ENCODE peak calls at places on chromosomes 13 and 19, in seven cellular contexts. J is H1, V is HCT116, F is SK-N-SH, B is K562, K is HepG2, W is GM12878. I is an unnamed sample.

GRCh38 chr19:18865973-18866799 is 29.8 kb downstream of the CERS1 start:
- DNase-seq in J (no peak), V (no peak), F (peak), B (peak), K (peak), W (no peak), I (no peak)

GRCh38 chr13:110921695-110922094 is 6.8 kb upstream of the ANKRD10 start:
- DNase-seq in J (no peak), V (no peak), F (no peak), B (no peak), K (no peak), W (no peak), I (no peak)

GRCh38 chr13:34430294-34430693 is 511.8 kb upstream of the NBEA start:
- DNase-seq in J (no peak), V (no peak), F (no peak), B (no peak), K (no peak), W (no peak), I (no peak)

GRCh38 chr19:7447648-7448047 is 41.2 kb downstream of the PEX11G start:
- DNase-seq in J (no peak), V (no peak), F (no peak), B (no peak), K (no peak), W (no peak), I (no peak)

GRCh38 chr19:42074513-42075363 is 1.2 kb upstream of the ZNF574 start:
- DNase-seq in J (no peak), V (no peak), F (peak), B (peak), K (no peak), W (no peak), I (no peak)

GRCh38 chr19:47066376-47067214 is 18.2 kb upstream of the TMEM160 start:
- DNase-seq in J (no peak), V (no peak), F (no peak), B (no peak), K (no peak), W (no peak), I (no peak)

GRCh38 chr19:1592755-1593628 is at the start of gene MBD3:
- DNase-seq in J (peak), V (peak), F (peak), B (peak), K (peak), W (peak), I (no peak)

GRCh38 chr13:94234766-94235165 is 244.7 kb downstream of the DCT start:
- DNase-seq in J (no peak), V (no peak), F (no peak), B (no peak), K (no peak), W (no peak), I (no peak)

GRCh38 chr13:27419333-27419732 is 5.1 kb upstream of the GTF3A start:
- DNase-seq in J (no peak), V (no peak), F (no peak), B (peak), K (no peak), W (no peak), I (no peak)

GRCh38 chr19:55644191-55644833 is 863 bp downstream of the ZNF581 start:
- DNase-seq in J (no peak), V (no peak), F (peak), B (no peak), K (no peak), W (no peak), I (no peak)

GRCh38 chr13:105506463-105506862 is 1029.0 kb downstream of the EFNB2 start:
- DNase-seq in J (no peak), V (no peak), F (no peak), B (no peak), K (no peak), W (no peak), I (no peak)

GRCh38 chr13:105497597-105497996 is 1037.9 kb downstream of the EFNB2 start:
- DNase-seq in J (no peak), V (no peak), F (no peak), B (no peak), K (no peak), W (no peak), I (no peak)

GRCh38 chr13:105502193-105502592 is 1033.3 kb downstream of the EFNB2 start:
- DNase-seq in J (no peak), V (no peak), F (no peak), B (no peak), K (no peak), W (no peak), I (no peak)
- H3K4me3 ChIP-seq in J (no peak), V (no peak), F (no peak), B (no peak), K (no peak), W (no peak), I (no peak)

DNA sequence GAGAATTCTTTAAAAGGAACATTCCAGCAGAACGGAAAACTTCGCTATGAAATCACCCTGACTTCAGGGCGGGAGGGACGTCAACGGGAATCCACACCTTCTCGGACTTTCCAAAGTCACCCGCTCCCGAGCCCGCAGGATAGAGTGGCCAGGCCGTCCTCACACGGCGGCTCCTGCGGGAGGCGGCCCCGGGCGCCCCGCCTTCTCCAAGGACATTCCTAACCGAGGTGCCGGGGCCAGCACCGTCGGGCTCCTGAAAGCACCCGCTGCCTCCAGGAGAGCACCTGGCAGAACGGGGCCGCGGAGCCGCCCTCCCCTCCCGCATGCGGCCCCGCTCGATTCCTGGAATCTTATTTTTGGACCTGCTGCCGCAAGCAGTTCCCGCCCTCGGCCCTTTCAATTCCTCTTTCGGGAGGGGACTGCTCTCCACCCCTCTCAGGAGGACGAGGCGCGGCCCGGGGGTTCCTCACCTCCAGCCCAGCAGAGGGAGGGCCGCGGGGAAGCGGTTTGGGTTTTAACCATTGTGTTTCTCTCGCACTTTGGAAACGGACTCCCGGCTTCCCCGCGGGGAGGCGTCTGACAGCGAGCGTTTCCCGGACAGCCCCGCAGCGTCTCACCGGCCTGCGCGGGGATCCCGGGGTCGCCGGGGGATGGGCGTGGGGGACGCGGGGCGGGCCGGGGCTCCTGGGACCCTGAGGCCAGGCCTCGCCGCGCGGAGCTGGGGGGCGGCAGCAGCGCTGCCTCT is 938 bp downstream of the GAS6 start:
- DNase-seq in J (no peak), V (no peak), F (peak), B (peak), K (no peak), W (no peak), I (no peak)
- TF ChIP-seq SIN3A in J (no peak), V (no peak), F (no peak), B (no peak), K (no peak), W (no peak), I (no peak)

GRCh38 chr19:50331187-50332013 is 2.2 kb upstream of the KCNC3 start:
- DNase-seq in J (no peak), V (no peak), F (no peak), B (no peak), K (no peak), W (no peak), I (no peak)
- H3K4me3 ChIP-seq in J (peak), V (peak), F (peak), B (peak), K (peak), W (peak), I (peak)

GRCh38 chr13:19962894-19963293 is 4.4 kb downstream of the ZMYM2 start:
- DNase-seq in J (no peak), V (no peak), F (no peak), B (no peak), K (no peak), W (no peak), I (no peak)
- TF ChIP-seq SIN3A in J (no peak), V (no peak), F (no peak), B (no peak), K (no peak), W (no peak), I (no peak)

DNA sequence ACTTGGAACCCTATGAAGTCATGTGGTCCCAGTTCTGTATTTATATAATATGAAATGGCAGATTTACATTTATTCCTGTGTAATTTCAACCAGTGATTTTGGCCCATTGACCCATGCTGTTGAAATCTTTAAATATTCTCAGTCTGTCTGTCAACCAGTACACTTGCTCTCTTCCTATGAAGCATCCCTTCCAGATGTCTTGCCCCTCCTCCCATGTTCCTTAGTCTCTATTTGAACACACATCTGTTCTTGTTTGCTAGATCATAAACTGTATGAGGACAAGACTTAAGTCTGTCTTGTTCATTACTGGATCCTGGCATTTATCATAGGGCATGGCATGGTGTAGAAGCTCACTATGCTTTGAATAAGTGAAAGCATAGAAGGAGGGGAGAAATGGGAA is 35.0 kb downstream of the STARD13 start:
- DNase-seq in J (no peak), V (no peak), F (no peak), B (no peak), K (no peak), W (no peak), I (no peak)
- H3K4me3 ChIP-seq in J (no peak), V (no peak), F (no peak), B (no peak), K (no peak), W (no peak), I (no peak)

GRCh38 chr19:10817291-10818038 is 18.5 kb downstream of the TMED1 start:
- DNase-seq in J (no peak), V (no peak), F (peak), B (no peak), K (no peak), W (no peak), I (no peak)
- TF ChIP-seq SIN3A in J (no peak), V (no peak), F (peak), B (no peak), K (no peak), W (no peak), I (no peak)

GRCh38 chr13:113112893-113113845 is 7.6 kb downstream of the F7 start:
- DNase-seq in J (no peak), V (no peak), F (no peak), B (no peak), K (no peak), W (no peak), I (no peak)

GRCh38 chr13:113110852-113111315 is 5.3 kb downstream of the F7 start:
- DNase-seq in J (no peak), V (no peak), F (peak), B (no peak), K (no peak), W (no peak), I (no peak)

GRCh38 chr13:113109151-113110047 is 3.8 kb downstream of the F7 start:
- DNase-seq in J (no peak), V (no peak), F (no peak), B (no peak), K (no peak), W (no peak), I (no peak)

GRCh38 chr13:113106666-113107065 is 1.1 kb downstream of the F7 start:
- DNase-seq in J (no peak), V (no peak), F (no peak), B (no peak), K (no peak), W (no peak), I (no peak)

DNA sequence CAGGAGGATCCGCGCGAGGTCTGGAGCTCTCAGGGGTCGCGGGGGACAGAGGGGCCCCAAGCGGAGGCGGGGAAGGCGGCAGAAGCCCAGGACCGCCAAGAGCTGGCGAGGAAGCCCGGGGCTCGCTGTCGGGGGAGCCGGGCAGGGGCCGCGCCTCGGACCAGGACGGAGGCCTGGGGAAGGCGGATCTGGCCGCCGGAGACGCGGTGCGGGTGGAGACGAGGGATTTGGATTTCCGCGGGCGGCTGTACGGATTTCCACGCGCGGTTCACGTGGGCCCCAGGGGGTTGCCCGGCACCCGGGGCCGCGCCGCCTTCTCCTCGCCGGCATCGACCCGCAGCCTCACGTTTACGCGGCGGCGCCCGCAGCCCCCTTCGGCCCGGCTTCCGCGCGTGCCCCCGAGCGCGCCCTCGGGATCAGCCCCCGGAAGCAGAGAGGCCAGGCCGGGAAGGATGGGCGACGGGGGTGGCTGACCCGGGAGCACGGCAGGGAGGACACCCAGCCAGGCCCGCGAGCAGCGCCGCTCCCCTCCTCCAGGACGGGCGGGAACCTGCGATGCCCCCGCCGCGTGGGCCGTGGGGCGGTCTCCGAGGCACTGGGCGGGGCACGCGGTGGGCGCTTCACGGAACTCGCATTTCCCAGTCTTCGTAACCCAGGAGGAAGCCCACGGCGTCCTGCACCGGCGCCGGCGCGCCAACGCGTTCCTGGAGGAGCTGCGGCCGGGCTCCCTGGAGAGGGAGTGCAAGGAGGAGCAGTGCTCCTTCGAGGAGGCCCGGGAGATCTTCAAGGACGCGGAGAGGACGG is 4.7 kb downstream of the F7 start:
- DNase-seq in J (no peak), V (no peak), F (peak), B (no peak), K (no peak), W (no peak), I (no peak)
- H3K4me3 ChIP-seq in J (peak), V (no peak), F (peak), B (no peak), K (no peak), W (no peak), I (no peak)

GRCh38 chr13:40130871-40131636 is 475.6 kb downstream of the COG6 start:
- DNase-seq in J (no peak), V (peak), F (no peak), B (no peak), K (peak), W (no peak), I (no peak)
- TF ChIP-seq SIN3A in J (no peak), V (no peak), F (no peak), B (no peak), K (no peak), W (no peak), I (no peak)

GRCh38 chr19:12648088-12648487 is 18.5 kb downstream of the MAN2B1 start:
- DNase-seq in J (no peak), V (no peak), F (peak), B (peak), K (no peak), W (no peak), I (no peak)

GRCh38 chr19:12647490-12648071 is 19.0 kb downstream of the MAN2B1 start:
- DNase-seq in J (peak), V (no peak), F (peak), B (peak), K (no peak), W (no peak), I (no peak)

GRCh38 chr19:12649941-12650340 is 16.6 kb downstream of the MAN2B1 start:
- DNase-seq in J (no peak), V (no peak), F (peak), B (no peak), K (no peak), W (no peak), I (no peak)

GRCh38 chr19:12646551-12646950 is 20.0 kb downstream of the MAN2B1 start:
- DNase-seq in J (no peak), V (no peak), F (peak), B (no peak), K (no peak), W (no peak), I (no peak)

GRCh38 chr19:12647047-12647446 is 19.5 kb downstream of the MAN2B1 start:
- DNase-seq in J (no peak), V (no peak), F (peak), B (no peak), K (no peak), W (no peak), I (no peak)
- H3K4me3 ChIP-seq in J (no peak), V (no peak), F (no peak), B (peak), K (no peak), W (no peak), I (no peak)

DNA sequence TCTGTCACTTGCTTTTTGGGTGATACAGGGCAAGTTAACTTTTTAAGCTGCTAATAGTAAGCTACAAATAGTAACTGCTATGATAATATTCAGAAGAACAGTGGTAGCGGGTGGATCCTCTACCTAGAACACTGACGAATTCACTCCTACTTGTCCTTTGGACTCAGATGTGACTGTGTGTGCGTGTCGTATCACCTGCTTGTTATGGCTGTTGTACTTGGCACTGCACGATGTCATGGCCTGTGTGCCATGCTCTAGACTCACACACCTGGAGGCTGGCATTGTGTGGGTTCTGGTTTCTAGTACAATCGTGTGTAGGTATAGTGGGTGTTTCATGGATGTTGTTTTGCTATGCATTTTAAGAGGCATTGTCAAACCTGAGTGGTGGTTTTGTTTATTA is 130.8 kb downstream of the ATP8A2 start:
- DNase-seq in J (no peak), V (no peak), F (no peak), B (no peak), K (no peak), W (no peak), I (no peak)
- TF ChIP-seq SIN3A in J (no peak), V (no peak), F (no peak), B (no peak), K (no peak), W (no peak), I (no peak)

I was measured in Panc1.